ENCODE peak calls at places on chromosomes 2 and 18, in four cellular contexts. N is IMR-90, Y is breast epithelium, L is endodermal cell. M is an unnamed sample. For H3K4me1 and H3K36me3, the result is how much of the 10 kb centered on the place peaks cover.

GRCh38 chr2:178246696-178247095 is 52.4 kb downstream of the OSBPL6 start:
- DNase-seq in L (no peak), Y (no peak), N (no peak), M (no peak)

GRCh38 chr2:118190365-118190916 is 102.2 kb downstream of the INSIG2 start:
- DNase-seq in L (no peak), Y (no peak), N (no peak), M (no peak)

GRCh38 chr2:38700113-38700780 is 34.3 kb downstream of the GALM start:
- DNase-seq in L (no peak), Y (no peak), N (no peak), M (no peak)

GRCh38 chr2:220837226-220837625 is 734.9 kb downstream of the EPHA4 start:
- DNase-seq in N (peak), L (peak), Y (no peak), M (no peak)

GRCh38 chr2:285506-285905 is 2.4 kb downstream of the ALKAL2 start:
- DNase-seq in L (no peak), N (peak), Y (no peak), M (no peak)

GRCh38 chr2:157441072-157441454 is 2.8 kb downstream of the CYTIP start:
- DNase-seq in L (no peak), N (no peak), Y (no peak), M (no peak)

GRCh38 chr2:67625671-67626070 is 228.5 kb downstream of the ETAA1 start:
- DNase-seq in Y (no peak), N (peak), L (no peak), M (no peak)

GRCh38 chr2:10260130-10260529 is 42.6 kb upstream of the HPCAL1 start:
- DNase-seq in Y (no peak), L (peak), N (no peak), M (no peak)

GRCh38 chr2:164388511-164388910 is 232.8 kb downstream of the GRB14 start:
- DNase-seq in N (peak), Y (no peak), L (no peak), M (no peak)

GRCh38 chr18:42742976-42743755 is 372.3 kb downstream of the RIT2 start:
- DNase-seq in N (no peak), Y (no peak), L (no peak), M (no peak)

GRCh38 chr2:106839849-106840595 is 45.9 kb downstream of the ST6GAL2 start:
- DNase-seq in Y (no peak), L (peak), N (no peak), M (no peak)

GRCh38 chr2:14530506-14530905 is 102.0 kb upstream of the LRATD1 start:
- DNase-seq in N (peak), Y (no peak), L (no peak), M (no peak)

GRCh38 chr2:185676316-185676715 is 62.3 kb upstream of the FSIP2 start:
- DNase-seq in Y (no peak), L (no peak), N (no peak), M (no peak)

GRCh38 chr2:6181525-6182270 is 489.5 kb downstream of the SOX11 start:
- DNase-seq in N (peak), L (no peak), Y (no peak), M (no peak)

GRCh38 chr2:156332452-156333273 is at the start of gene NR4A2:
- DNase-seq in N (peak), L (peak), Y (peak), M (peak)

DNA sequence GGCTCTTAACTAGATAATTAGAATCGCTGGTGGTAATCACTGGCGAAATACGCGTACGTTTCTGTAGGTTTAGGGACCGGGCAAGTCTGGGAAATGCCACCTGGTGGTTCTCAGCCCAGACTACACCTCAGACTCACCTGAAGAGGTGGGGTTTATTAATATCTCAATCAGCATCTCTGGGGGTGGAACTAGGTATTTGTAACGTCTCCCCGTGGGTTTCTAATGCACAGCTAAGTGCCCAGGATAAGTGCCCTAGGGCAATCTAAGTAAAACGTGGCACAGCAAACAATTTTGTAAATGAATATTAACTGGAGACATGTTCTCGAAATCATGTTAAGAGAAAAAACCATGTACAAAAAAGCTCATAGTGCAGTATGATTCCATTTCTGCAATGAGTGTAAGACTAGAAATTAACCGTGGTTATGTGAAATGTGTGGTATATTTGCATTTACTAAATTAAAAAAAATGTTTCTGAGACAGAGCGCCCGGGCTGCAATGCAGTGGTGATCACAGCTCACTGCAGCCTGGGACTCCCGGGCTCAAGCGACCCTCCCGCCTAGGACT is 760 bp upstream of the CNOT11 start:
- DNase-seq in N (no peak), L (peak), Y (no peak), M (no peak)
- H3K4me1 ChIP-seq in N (under half), L (under half), Y (under half), M (under half)

GRCh38 chr2:189466656-189467055 is 25.4 kb downstream of the WDR75 start:
- DNase-seq in L (no peak), N (peak), Y (no peak), M (no peak)
- H3K36me3 ChIP-seq in L (half or more), N (under half), Y (under half), M (under half)

GRCh38 chr2:98464772-98465310 is 20.2 kb downstream of the INPP4A start:
- DNase-seq in L (no peak), N (no peak), Y (no peak), M (no peak)
- H3K27ac ChIP-seq in L (peak), N (no peak), Y (no peak), M (no peak)

DNA sequence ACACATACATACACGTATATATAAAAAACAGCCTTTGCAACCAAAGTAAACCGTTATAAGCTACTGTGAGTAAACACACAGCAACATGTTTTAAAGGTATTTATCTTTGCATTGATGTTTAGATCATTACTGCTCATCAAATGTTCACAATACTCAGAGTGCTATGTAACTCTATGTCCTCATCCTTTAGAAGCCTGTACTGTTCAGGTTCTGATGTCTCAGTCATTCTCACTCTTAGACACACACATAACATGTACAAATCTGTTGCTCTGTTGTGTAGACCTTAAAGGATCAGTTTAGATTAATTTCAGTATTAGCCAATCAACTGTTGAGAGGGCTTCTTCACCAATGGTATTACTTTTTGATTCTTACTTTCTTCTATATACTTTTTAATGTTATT is 139.7 kb upstream of the ITGB6 start:
- DNase-seq in Y (no peak), N (no peak), L (no peak), M (no peak)
- H3K4me1 ChIP-seq in Y (under half), N (under half), L (under half), M (under half)

GRCh38 chr2:121446647-121447241 is 83.9 kb upstream of the RNU4ATAC start:
- DNase-seq in Y (no peak), N (no peak), L (no peak), M (no peak)
- H3K36me3 ChIP-seq in Y (under half), N (under half), L (half or more), M (half or more)

DNA sequence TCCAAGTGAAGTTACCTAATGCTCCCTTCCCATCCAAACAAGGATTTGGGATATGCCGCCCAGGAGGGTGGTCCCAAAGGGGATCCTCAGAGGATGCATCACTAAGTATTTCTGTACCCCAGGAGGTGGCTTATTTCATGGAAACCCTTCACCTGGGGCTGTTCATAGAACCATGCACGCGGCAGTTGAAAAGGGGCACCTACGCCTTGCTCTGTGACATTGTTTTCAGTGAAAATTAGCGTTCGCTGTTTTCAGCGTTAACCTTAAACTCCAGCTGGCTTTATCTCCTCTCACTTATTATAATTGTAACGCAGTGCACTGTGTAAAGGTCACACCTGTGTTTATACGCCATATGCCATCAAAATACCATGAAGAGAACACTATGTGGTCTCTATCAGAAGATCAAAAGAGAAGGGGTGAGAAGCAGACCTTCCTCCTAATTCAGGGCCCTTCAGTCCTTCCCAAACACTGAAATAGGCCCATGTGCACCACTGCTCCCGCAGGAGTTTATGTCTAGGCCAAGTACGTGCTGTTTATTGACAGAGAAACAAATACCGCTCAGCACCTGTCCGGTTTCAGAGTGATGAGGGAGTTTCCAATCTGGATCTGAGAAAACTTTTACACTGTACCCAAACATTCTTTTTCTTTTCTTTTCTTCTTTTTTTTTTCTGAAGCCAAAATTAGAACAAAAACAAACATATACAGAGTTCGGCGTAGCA is 162.1 kb downstream of the BCL2 start:
- DNase-seq in Y (no peak), L (no peak), N (no peak), M (no peak)
- H3K27ac ChIP-seq in Y (peak), L (no peak), N (no peak), M (peak)